ENCODE peak calls at places on chromosomes 7 and 10, in eight cellular contexts. V, E, B, H, A, R, P and L are unnamed samples.

GRCh38 chr10:86284355-86285105 is 82.1 kb downstream of the GRID1 start:
- DNase-seq in V (no peak), E (no peak), B (no peak), H (no peak), A (no peak), R (no peak), P (peak; percentile 2), L (no peak)

GRCh38 chr10:17655567-17656146 is 11.7 kb downstream of the STAM start:
- DNase-seq in V (no peak), E (peak; percentile 76), B (no peak), H (no peak), A (no peak), R (no peak), P (no peak), L (no peak)

GRCh38 chr10:100184426-100185219 is 1.2 kb downstream of the ERLIN1 start:
- DNase-seq in V (peak; percentile 12), E (no peak), B (no peak), H (no peak), A (no peak), R (no peak), P (no peak), L (no peak)

GRCh38 chr7:131305152-131305551 is 22.5 kb upstream of the MKLN1 start:
- DNase-seq in V (no peak), E (no peak), B (no peak), H (no peak), A (no peak), R (no peak), P (no peak), L (no peak)

GRCh38 chr10:75477681-75478080 is 46.3 kb downstream of the LRMDA start:
- DNase-seq in V (no peak), E (no peak), B (no peak), H (no peak), A (no peak), R (no peak), P (no peak), L (no peak)

GRCh38 chr7:136114966-136115762 is 138.0 kb upstream of the MTPN start:
- DNase-seq in V (peak; percentile 13), E (no peak), B (no peak), H (peak; percentile 10), A (peak; percentile 48), R (no peak), P (peak; percentile 69), L (peak; percentile 52)

GRCh38 chr10:13784067-13784466 is 197.3 kb downstream of the PRPF18 start:
- DNase-seq in V (no peak), E (no peak), B (no peak), H (no peak), A (no peak), R (no peak), P (peak; percentile 36), L (no peak)

GRCh38 chr7:54839538-54840213 is 80.7 kb upstream of the SEC61G start:
- DNase-seq in V (peak; percentile 51), E (peak; percentile 46), B (peak; percentile 85), H (no peak), A (no peak), R (peak; percentile 22), P (peak; percentile 81), L (no peak)

GRCh38 chr10:11447571-11447970 is 163.9 kb downstream of the USP6NL start:
- DNase-seq in V (no peak), E (no peak), B (no peak), H (no peak), A (peak; percentile 4), R (no peak), P (no peak), L (no peak)

GRCh38 chr10:14182781-14183180 is 147.9 kb downstream of the FRMD4A start:
- DNase-seq in V (no peak), E (no peak), B (no peak), H (no peak), A (no peak), R (no peak), P (no peak), L (no peak)

GRCh38 chr7:27153526-27153925 is 1.1 kb upstream of the HOXA3 start:
- DNase-seq in V (no peak), E (no peak), B (no peak), H (no peak), A (no peak), R (no peak), P (no peak), L (no peak)

GRCh38 chr7:27160147-27160545 is 3.7 kb upstream of the HOXA7 start:
- DNase-seq in V (no peak), E (no peak), B (peak; percentile 71), H (no peak), A (no peak), R (no peak), P (no peak), L (no peak)

GRCh38 chr7:69389220-69389619 is 209.1 kb upstream of the AUTS2 start:
- DNase-seq in V (no peak), E (no peak), B (no peak), H (no peak), A (no peak), R (no peak), P (no peak), L (no peak)